ENCODE peak calls at places on chromosomes 7 and 10, in six cellular contexts. One of them, this sample, is unnamed.

GRCh38 chr10:35092851-35093250 is 2.7 kb upstream of the CUL2 start:
- DNase-seq in HFF-Myc: no peak
- DNase-seq in K562: no peak
- DNase-seq in mucosa of descending colon: peak; percentile 8
- DNase-seq in hepatocyte: no peak
- DNase-seq in IMR-90: no peak
- DNase-seq in this sample: no peak

GRCh38 chr7:6165075-6165474 is 107.3 kb downstream of the CYTH3 start:
- DNase-seq in HFF-Myc: no peak
- DNase-seq in hepatocyte: no peak
- DNase-seq in mucosa of descending colon: no peak
- DNase-seq in K562: no peak
- DNase-seq in IMR-90: no peak
- DNase-seq in this sample: no peak

GRCh38 chr7:149768931-149769330 is 4.5 kb downstream of the ZNF467 start:
- DNase-seq in IMR-90: no peak
- DNase-seq in K562: no peak
- DNase-seq in mucosa of descending colon: no peak
- DNase-seq in hepatocyte: no peak
- DNase-seq in HFF-Myc: no peak
- DNase-seq in this sample: no peak

GRCh38 chr7:133011746-133012145 is 70.1 kb downstream of the CHCHD3 start:
- DNase-seq in mucosa of descending colon: no peak
- DNase-seq in HFF-Myc: no peak
- DNase-seq in K562: no peak
- DNase-seq in hepatocyte: no peak
- DNase-seq in IMR-90: no peak
- DNase-seq in this sample: no peak

GRCh38 chr7:133290041-133290440 is 37.2 kb downstream of the EXOC4 start:
- DNase-seq in IMR-90: peak; percentile 50
- DNase-seq in mucosa of descending colon: no peak
- DNase-seq in HFF-Myc: no peak
- DNase-seq in K562: no peak
- DNase-seq in hepatocyte: no peak
- DNase-seq in this sample: no peak

GRCh38 chr10:66982792-66983481 is 57.1 kb downstream of the LRRTM3 start:
- DNase-seq in K562: no peak
- DNase-seq in hepatocyte: no peak
- DNase-seq in IMR-90: no peak
- DNase-seq in HFF-Myc: no peak
- DNase-seq in mucosa of descending colon: no peak
- DNase-seq in this sample: no peak

GRCh38 chr10:116665541-116666125 is 44.9 kb downstream of the PNLIPRP2 start:
- DNase-seq in hepatocyte: no peak
- DNase-seq in K562: no peak
- DNase-seq in mucosa of descending colon: no peak
- DNase-seq in IMR-90: peak; percentile 5
- DNase-seq in HFF-Myc: no peak
- DNase-seq in this sample: peak; percentile 3

GRCh38 chr10:114541081-114541833 is 116.8 kb downstream of the ABLIM1 start:
- DNase-seq in IMR-90: peak; percentile 91
- DNase-seq in K562: no peak
- DNase-seq in mucosa of descending colon: peak; percentile 64
- DNase-seq in hepatocyte: peak; percentile 49
- DNase-seq in HFF-Myc: peak; percentile 95
- DNase-seq in this sample: peak; percentile 75

GRCh38 chr7:116859323-116859722 is 3.1 kb upstream of the CAPZA2 start:
- DNase-seq in HFF-Myc: peak; percentile 43
- DNase-seq in mucosa of descending colon: no peak
- DNase-seq in IMR-90: peak; percentile 87
- DNase-seq in hepatocyte: no peak
- DNase-seq in K562: no peak
- DNase-seq in this sample: peak; percentile 78

GRCh38 chr7:133530682-133531081 is 277.8 kb downstream of the EXOC4 start:
- DNase-seq in mucosa of descending colon: no peak
- DNase-seq in IMR-90: peak; percentile 63
- DNase-seq in HFF-Myc: peak; percentile 12
- DNase-seq in K562: no peak
- DNase-seq in hepatocyte: peak; percentile 8
- DNase-seq in this sample: peak; percentile 87

GRCh38 chr10:93065675-93066543 is 5.3 kb downstream of the CYP26C1 start:
- DNase-seq in mucosa of descending colon: no peak
- DNase-seq in IMR-90: no peak
- DNase-seq in hepatocyte: no peak
- DNase-seq in HFF-Myc: no peak
- DNase-seq in K562: no peak
- DNase-seq in this sample: no peak

GRCh38 chr7:78437118-78437517 is 638.5 kb downstream of the PHTF2 start:
- DNase-seq in hepatocyte: no peak
- DNase-seq in K562: no peak
- DNase-seq in IMR-90: peak; percentile 78
- DNase-seq in HFF-Myc: no peak
- DNase-seq in mucosa of descending colon: no peak
- DNase-seq in this sample: peak; percentile 79

GRCh38 chr7:4882742-4883351 is 669 bp downstream of the RADIL start:
- DNase-seq in IMR-90: no peak
- DNase-seq in mucosa of descending colon: no peak
- DNase-seq in HFF-Myc: no peak
- DNase-seq in K562: no peak
- DNase-seq in hepatocyte: no peak
- DNase-seq in this sample: peak; percentile 45

GRCh38 chr7:66380285-66380888 is 175.3 kb downstream of the TPST1 start:
- DNase-seq in K562: no peak
- DNase-seq in mucosa of descending colon: no peak
- DNase-seq in hepatocyte: no peak
- DNase-seq in HFF-Myc: no peak
- DNase-seq in IMR-90: peak; percentile 47
- DNase-seq in this sample: no peak

GRCh38 chr10:131168238-131168875 is 143.2 kb downstream of the TCERG1L start:
- DNase-seq in IMR-90: no peak
- DNase-seq in HFF-Myc: no peak
- DNase-seq in mucosa of descending colon: no peak
- DNase-seq in hepatocyte: no peak
- DNase-seq in K562: no peak
- DNase-seq in this sample: no peak

GRCh38 chr7:73521636-73522080 is 435 bp downstream of the BAZ1B start:
- DNase-seq in hepatocyte: peak; percentile 79
- DNase-seq in mucosa of descending colon: peak; percentile 70
- DNase-seq in IMR-90: peak; percentile 20
- DNase-seq in HFF-Myc: no peak
- DNase-seq in K562: peak; percentile 92
- DNase-seq in this sample: peak; percentile 72

GRCh38 chr10:9342865-9343450 is 1288.5 kb downstream of the GATA3 start:
- DNase-seq in hepatocyte: peak; percentile 67
- DNase-seq in mucosa of descending colon: no peak
- DNase-seq in HFF-Myc: no peak
- DNase-seq in IMR-90: peak; percentile 42
- DNase-seq in K562: no peak
- DNase-seq in this sample: peak; percentile 60

GRCh38 chr10:125602825-125603224 is 80.1 kb downstream of the TEX36 start:
- DNase-seq in IMR-90: no peak
- DNase-seq in hepatocyte: no peak
- DNase-seq in K562: no peak
- DNase-seq in HFF-Myc: no peak
- DNase-seq in mucosa of descending colon: no peak
- DNase-seq in this sample: no peak

GRCh38 chr7:47074702-47075153 is 507.2 kb downstream of the TNS3 start:
- DNase-seq in hepatocyte: peak; percentile 41
- DNase-seq in mucosa of descending colon: no peak
- DNase-seq in K562: no peak
- DNase-seq in IMR-90: no peak
- DNase-seq in HFF-Myc: no peak
- DNase-seq in this sample: peak; percentile 22

GRCh38 chr7:36115448-36116321 is 37.4 kb upstream of the EEPD1 start:
- DNase-seq in K562: no peak
- DNase-seq in HFF-Myc: peak; percentile 87
- DNase-seq in mucosa of descending colon: peak; percentile 57
- DNase-seq in IMR-90: peak; percentile 97
- DNase-seq in hepatocyte: peak; percentile 92
- DNase-seq in this sample: peak; percentile 96

GRCh38 chr10:24784923-24785322 is 61.2 kb upstream of the ARHGAP21 start:
- DNase-seq in HFF-Myc: no peak
- DNase-seq in IMR-90: no peak
- DNase-seq in hepatocyte: no peak
- DNase-seq in K562: no peak
- DNase-seq in mucosa of descending colon: no peak
- DNase-seq in this sample: no peak

GRCh38 chr7:30931161-30931926 is 19.7 kb downstream of the AQP1 start:
- DNase-seq in K562: no peak
- DNase-seq in HFF-Myc: no peak
- DNase-seq in IMR-90: no peak
- DNase-seq in hepatocyte: peak; percentile 25
- DNase-seq in mucosa of descending colon: no peak
- DNase-seq in this sample: no peak

GRCh38 chr7:32094516-32094915 is 24.3 kb upstream of the PDE1C start:
- DNase-seq in IMR-90: no peak
- DNase-seq in HFF-Myc: no peak
- DNase-seq in K562: no peak
- DNase-seq in mucosa of descending colon: no peak
- DNase-seq in hepatocyte: no peak
- DNase-seq in this sample: no peak

DNA sequence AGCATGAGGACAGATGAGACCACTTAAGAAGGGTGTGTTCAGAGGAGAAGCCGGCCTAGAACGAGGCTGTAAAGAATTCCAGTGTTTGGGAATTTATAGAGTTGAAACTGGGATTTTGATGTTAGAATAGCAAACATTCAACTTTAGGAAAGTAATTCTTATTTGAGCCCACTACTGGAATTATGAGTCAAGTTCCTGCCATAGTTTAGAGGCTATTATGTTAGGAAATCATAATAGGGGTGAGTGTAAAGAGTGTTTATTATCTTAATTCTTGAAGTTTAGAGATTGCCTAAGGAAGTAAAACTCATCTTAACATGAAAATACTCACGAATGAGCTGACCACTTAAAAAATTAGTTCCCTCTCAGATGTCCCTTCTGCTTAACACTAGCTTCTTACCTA is 2.1 kb downstream of the CBLL1 start:
- DNase-seq in mucosa of descending colon: no peak
- DNase-seq in HFF-Myc: no peak
- DNase-seq in hepatocyte: no peak
- DNase-seq in IMR-90: peak; percentile 61
- DNase-seq in K562: no peak
- DNase-seq in this sample: peak; percentile 12
- H3K4me3 ChIP-seq in mucosa of descending colon: no peak overlapping the region
- H3K4me3 ChIP-seq in HFF-Myc: peak overlapping the region; percentile 70
- H3K4me3 ChIP-seq in hepatocyte: no peak overlapping the region
- H3K4me3 ChIP-seq in IMR-90: no peak overlapping the region
- H3K4me3 ChIP-seq in K562: peak overlapping the region; percentile 93
- H3K4me3 ChIP-seq in this sample: peak overlapping the region; percentile 97

DNA sequence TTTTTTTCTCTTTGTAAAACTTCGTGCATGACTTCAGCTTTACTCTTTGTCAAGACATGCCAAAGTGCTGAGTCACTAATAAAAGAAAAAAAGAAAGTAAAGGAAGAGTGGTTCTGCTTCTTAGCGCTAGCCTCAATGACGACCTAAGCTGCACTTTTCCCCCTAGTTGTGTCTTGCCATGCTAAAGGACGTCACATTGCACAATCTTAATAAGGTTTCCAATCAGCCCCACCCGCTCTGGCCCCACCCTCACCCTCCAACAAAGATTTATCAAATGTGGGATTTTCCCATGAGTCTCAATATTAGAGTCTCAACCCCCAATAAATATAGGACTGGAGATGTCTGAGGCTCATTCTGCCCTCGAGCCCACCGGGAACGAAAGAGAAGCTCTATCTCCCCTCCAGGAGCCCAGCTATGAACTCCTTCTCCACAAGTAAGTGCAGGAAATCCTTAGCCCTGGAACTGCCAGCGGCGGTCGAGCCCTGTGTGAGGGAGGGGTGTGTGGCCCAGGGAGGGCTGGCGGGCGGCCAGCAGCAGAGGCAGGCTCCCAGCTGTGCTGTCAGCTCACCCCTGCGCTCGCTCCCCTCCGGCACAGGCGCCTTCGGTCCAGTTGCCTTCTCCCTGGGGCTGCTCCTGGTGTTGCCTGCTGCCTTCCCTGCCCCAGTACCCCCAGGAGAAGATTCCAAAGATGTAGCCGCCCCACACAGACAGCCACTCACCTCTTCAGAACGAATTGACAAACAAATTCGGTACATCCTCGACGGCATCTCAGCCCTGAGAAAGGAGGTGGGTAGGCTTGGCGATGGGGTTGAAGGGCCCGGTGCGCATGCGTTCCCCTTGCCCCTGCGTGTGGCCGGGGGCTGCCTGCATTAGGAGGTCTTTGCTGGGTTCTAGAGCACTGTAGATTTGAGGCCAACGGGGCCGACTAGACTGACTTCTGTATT is at the start of gene IL6:
- DNase-seq in hepatocyte: peak; percentile 83
- DNase-seq in K562: peak; percentile 84
- DNase-seq in IMR-90: peak; percentile 97
- DNase-seq in HFF-Myc: peak; percentile 72
- DNase-seq in mucosa of descending colon: peak; percentile 52
- DNase-seq in this sample: peak; percentile 96
- H3K4me3 ChIP-seq in hepatocyte: no peak within 1 kb of the TSS
- H3K4me3 ChIP-seq in K562: peak within 1 kb of the TSS; percentile 33
- H3K4me3 ChIP-seq in IMR-90: peak within 1 kb of the TSS; percentile 69
- H3K4me3 ChIP-seq in HFF-Myc: peak within 1 kb of the TSS; percentile 44
- H3K4me3 ChIP-seq in mucosa of descending colon: no peak within 1 kb of the TSS
- H3K4me3 ChIP-seq in this sample: peak within 1 kb of the TSS; percentile 88

DNA sequence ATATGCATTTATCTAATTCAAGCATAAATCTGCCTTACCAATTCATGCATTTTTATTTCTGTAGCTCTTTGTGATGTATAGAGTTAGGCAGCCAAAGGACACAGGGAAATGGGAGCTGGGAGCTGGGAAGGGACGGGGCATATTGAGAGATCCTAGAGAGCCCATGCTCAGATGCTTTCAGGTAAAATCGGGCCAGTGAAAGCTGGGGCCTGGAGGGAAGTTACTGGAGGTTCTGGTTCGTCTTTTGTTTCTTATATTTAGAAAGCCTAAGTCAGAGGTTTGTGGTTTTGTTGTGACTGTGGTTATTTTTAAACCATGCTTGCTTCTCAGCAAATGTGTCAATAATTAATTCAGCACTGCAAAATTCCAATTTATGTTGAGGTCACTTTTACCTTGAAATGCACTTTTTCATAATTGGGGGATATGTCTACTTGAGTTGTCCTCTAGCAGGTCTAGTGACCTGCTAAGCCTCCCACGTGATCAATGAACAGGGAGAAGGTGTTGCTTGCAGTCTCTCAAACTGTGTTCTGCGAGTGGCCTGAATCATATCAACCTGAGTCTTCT is 5.0 kb downstream of the IFIT3 start:
- DNase-seq in K562: no peak
- DNase-seq in hepatocyte: no peak
- DNase-seq in IMR-90: no peak
- DNase-seq in HFF-Myc: no peak
- DNase-seq in mucosa of descending colon: no peak
- DNase-seq in this sample: peak; percentile 31
- H3K4me3 ChIP-seq in K562: no peak overlapping the region
- H3K4me3 ChIP-seq in hepatocyte: peak overlapping the region; percentile 6
- H3K4me3 ChIP-seq in IMR-90: peak overlapping the region; percentile 37
- H3K4me3 ChIP-seq in HFF-Myc: peak overlapping the region; percentile 32
- H3K4me3 ChIP-seq in mucosa of descending colon: no peak overlapping the region
- H3K4me3 ChIP-seq in this sample: peak overlapping the region; percentile 83

GRCh38 chr10:26697163-26697921 is at the start of gene PDSS1:
- DNase-seq in HFF-Myc: no peak
- DNase-seq in hepatocyte: peak; percentile 81
- DNase-seq in IMR-90: peak; percentile 50
- DNase-seq in K562: peak; percentile 85
- DNase-seq in mucosa of descending colon: peak; percentile 84
- DNase-seq in this sample: peak; percentile 83
- H3K4me3 ChIP-seq in HFF-Myc: peak within 1 kb of the TSS; percentile 95
- H3K4me3 ChIP-seq in hepatocyte: peak within 1 kb of the TSS; percentile 96
- H3K4me3 ChIP-seq in IMR-90: peak within 1 kb of the TSS; percentile 67
- H3K4me3 ChIP-seq in K562: peak within 1 kb of the TSS; percentile 98
- H3K4me3 ChIP-seq in mucosa of descending colon: peak within 1 kb of the TSS; percentile 92
- H3K4me3 ChIP-seq in this sample: peak within 1 kb of the TSS; percentile 91

GRCh38 chr7:17848516-17848915 is 91.8 kb downstream of the SNX13 start:
- DNase-seq in K562: no peak
- DNase-seq in IMR-90: no peak
- DNase-seq in hepatocyte: no peak
- DNase-seq in mucosa of descending colon: no peak
- DNase-seq in HFF-Myc: no peak
- DNase-seq in this sample: no peak
- H3K4me3 ChIP-seq in K562: no peak overlapping the region
- H3K4me3 ChIP-seq in IMR-90: no peak overlapping the region
- H3K4me3 ChIP-seq in hepatocyte: no peak overlapping the region
- H3K4me3 ChIP-seq in mucosa of descending colon: no peak overlapping the region
- H3K4me3 ChIP-seq in HFF-Myc: no peak overlapping the region
- H3K4me3 ChIP-seq in this sample: no peak overlapping the region

This sample was measured in adipocyte.